ENCODE peak calls at places on chromosomes 5 and 9, in seven cellular contexts. Z is HuH-7.5; G is NT2/D1; T is neural crest cell; M is naive thymus-derived CD8-positive, alpha-beta T cell; O is HCT116; C is mammary epithelial cell. B is an unnamed sample.

GRCh38 chr9:134895103-134895502 is 14.5 kb downstream of the FCN2 start:
- DNase-seq in Z (no peak), G (no peak), T (no peak), M (no peak), O (no peak), C (no peak), B (no peak)

GRCh38 chr5:76402251-76402879 is 720 bp upstream of the IQGAP2 start:
- DNase-seq in Z (peak), G (no peak), T (peak), M (peak), O (no peak), C (no peak), B (no peak)

GRCh38 chr9:78865757-78866156 is 568.8 kb downstream of the PSAT1 start:
- DNase-seq in Z (no peak), G (no peak), T (no peak), M (no peak), O (no peak), C (no peak), B (no peak)

GRCh38 chr5:177378884-177379883 is 5.0 kb upstream of the SLC34A1 start:
- DNase-seq in Z (peak), G (no peak), T (no peak), M (no peak), O (no peak), C (peak), B (no peak)

GRCh38 chr9:93677061-93677571 is 100.7 kb downstream of the PHF2 start:
- DNase-seq in Z (no peak), G (no peak), T (no peak), M (peak), O (no peak), C (no peak), B (peak)

GRCh38 chr5:115812372-115812771 is 4.1 kb downstream of the CDO1 start:
- DNase-seq in Z (no peak), G (no peak), T (no peak), M (no peak), O (no peak), C (no peak), B (no peak)

GRCh38 chr5:135038829-135039525 is 4.9 kb upstream of the PITX1 start:
- DNase-seq in Z (no peak), G (no peak), T (no peak), M (no peak), O (no peak), C (peak), B (no peak)

GRCh38 chr5:34415559-34416198 is 240.4 kb upstream of the RAI14 start:
- DNase-seq in Z (no peak), G (no peak), T (no peak), M (no peak), O (no peak), C (no peak), B (no peak)

GRCh38 chr5:28012538-28012937 is 974.2 kb upstream of the CDH9 start:
- DNase-seq in Z (no peak), G (no peak), T (no peak), M (no peak), O (no peak), C (no peak), B (no peak)

GRCh38 chr5:132425975-132426524 is 56.5 kb downstream of the SLC22A5 start:
- DNase-seq in Z (no peak), G (no peak), T (no peak), M (no peak), O (no peak), C (no peak), B (no peak)

GRCh38 chr9:18516514-18516913 is 42.6 kb downstream of the ADAMTSL1 start:
- DNase-seq in Z (no peak), G (no peak), T (no peak), M (no peak), O (no peak), C (no peak), B (no peak)

GRCh38 chr5:61286446-61287132 is 45.5 kb upstream of the ZSWIM6 start:
- DNase-seq in Z (no peak), G (no peak), T (no peak), M (no peak), O (no peak), C (no peak), B (no peak)

GRCh38 chr9:74784506-74784905 is 103.2 kb downstream of the TRPM6 start:
- DNase-seq in Z (no peak), G (no peak), T (no peak), M (no peak), O (no peak), C (no peak), B (no peak)

GRCh38 chr9:108664309-108665255 is 191.2 kb downstream of the ACTL7B start:
- DNase-seq in Z (no peak), G (no peak), T (no peak), M (no peak), O (no peak), C (no peak), B (no peak)

GRCh38 chr9:124652203-124652992 is 118.7 kb downstream of the NR6A1 start:
- DNase-seq in Z (no peak), G (no peak), T (no peak), M (no peak), O (no peak), C (peak), B (no peak)

GRCh38 chr5:167982-168660 is 23.2 kb upstream of the LRRC14B start:
- DNase-seq in Z (no peak), G (no peak), T (no peak), M (no peak), O (no peak), C (peak), B (no peak)

GRCh38 chr9:70412678-70413426 is 1.6 kb downstream of the KLF9 start:
- DNase-seq in Z (peak), G (no peak), T (no peak), M (peak), O (no peak), C (peak), B (peak)

GRCh38 chr9:1458503-1458902 is 408.3 kb downstream of the DMRT2 start:
- DNase-seq in Z (no peak), G (no peak), T (no peak), M (no peak), O (peak), C (peak), B (no peak)

GRCh38 chr9:32161720-32162119 is 222.7 kb upstream of the ACO1 start:
- DNase-seq in Z (no peak), G (no peak), T (no peak), M (no peak), O (no peak), C (no peak), B (no peak)

GRCh38 chr9:16732546-16732945 is 137.9 kb downstream of the BNC2 start:
- DNase-seq in Z (no peak), G (no peak), T (no peak), M (no peak), O (no peak), C (no peak), B (no peak)

GRCh38 chr9:70466976-70467551 is 52.6 kb upstream of the KLF9 start:
- DNase-seq in Z (no peak), G (no peak), T (no peak), M (no peak), O (no peak), C (peak), B (no peak)

GRCh38 chr5:170430871-170431437 is 41.8 kb upstream of the KCNMB1 start:
- DNase-seq in Z (no peak), G (no peak), T (no peak), M (no peak), O (no peak), C (no peak), B (no peak)

GRCh38 chr5:23740029-23740428 is 232.6 kb downstream of the PRDM9 start:
- DNase-seq in Z (no peak), G (no peak), T (no peak), M (no peak), O (no peak), C (no peak), B (no peak)

GRCh38 chr9:110835859-110836271 is 167.3 kb downstream of the MUSK start:
- DNase-seq in Z (no peak), G (no peak), T (no peak), M (no peak), O (no peak), C (no peak), B (no peak)

GRCh38 chr9:33465596-33466564 is 7.8 kb downstream of the NOL6 start:
- DNase-seq in Z (no peak), G (no peak), T (no peak), M (no peak), O (no peak), C (no peak), B (no peak)

GRCh38 chr9:37201581-37201980 is 81.2 kb downstream of the ZCCHC7 start:
- DNase-seq in Z (no peak), G (peak), T (no peak), M (no peak), O (no peak), C (no peak), B (no peak)

GRCh38 chr5:66174338-66174737 is 30.2 kb downstream of the SREK1 start:
- DNase-seq in Z (no peak), G (no peak), T (no peak), M (no peak), O (no peak), C (no peak), B (no peak)

GRCh38 chr9:126397056-126397455 is 70.4 kb downstream of the MVB12B start:
- DNase-seq in Z (no peak), G (no peak), T (no peak), M (peak), O (no peak), C (peak), B (no peak)

GRCh38 chr5:110288766-110289165 is 437.7 kb downstream of the TMEM232 start:
- DNase-seq in Z (no peak), G (no peak), T (no peak), M (no peak), O (no peak), C (peak), B (no peak)

GRCh38 chr9:134131471-134132207 is 4.2 kb upstream of the WDR5 start:
- DNase-seq in Z (no peak), G (no peak), T (no peak), M (no peak), O (no peak), C (no peak), B (no peak)

GRCh38 chr5:177403194-177403825 is 2.8 kb upstream of the PFN3 start:
- DNase-seq in Z (no peak), G (no peak), T (peak), M (peak), O (no peak), C (peak), B (no peak)

GRCh38 chr5:8184455-8185063 is 315.6 kb downstream of the MTRR start:
- DNase-seq in Z (no peak), G (peak), T (peak), M (no peak), O (no peak), C (peak), B (no peak)

GRCh38 chr5:149172709-149173505 is 31.6 kb downstream of the ABLIM3 start:
- DNase-seq in Z (no peak), G (no peak), T (no peak), M (no peak), O (no peak), C (peak), B (no peak)